ENCODE peak calls at places on chromosomes 13 and 19, in five cellular contexts. X is AG08395, Z is Kasumi-1, I is fibroblast of pulmonary artery, P is GM04504. E is an unnamed sample.

GRCh38 chr13:25181597-25181996 is 9.5 kb upstream of the AMER2 start:
- DNase-seq in X (no peak), Z (no peak), I (no peak), P (no peak), E (no peak)

GRCh38 chr13:46469064-46469463 is 82.0 kb upstream of the RUBCNL start:
- DNase-seq in X (peak), Z (no peak), I (peak), P (peak), E (peak)

GRCh38 chr19:41895745-41896580 is 13.0 kb downstream of the ARHGEF1 start:
- DNase-seq in X (no peak), Z (peak), I (no peak), P (no peak), E (no peak)

GRCh38 chr13:90884066-90884465 is 463.4 kb upstream of the MIR17HG start:
- DNase-seq in X (no peak), Z (no peak), I (no peak), P (no peak), E (no peak)

GRCh38 chr19:31135841-31136240 is 213.4 kb downstream of the TSHZ3 start:
- DNase-seq in X (peak), Z (no peak), I (no peak), P (no peak), E (no peak)

GRCh38 chr13:31310356-31310755 is 110.6 kb downstream of the B3GLCT start:
- DNase-seq in X (no peak), Z (no peak), I (no peak), P (no peak), E (no peak)

GRCh38 chr19:9786819-9787218 is 18.3 kb upstream of the ZNF846 start:
- DNase-seq in X (no peak), Z (no peak), I (no peak), P (no peak), E (no peak)

GRCh38 chr19:48735031-48735615 is 5.3 kb downstream of the RASIP1 start:
- DNase-seq in X (no peak), Z (no peak), I (no peak), P (no peak), E (no peak)

GRCh38 chr19:44951179-44952159 is 3.7 kb upstream of the CLPTM1 start:
- DNase-seq in X (peak), Z (peak), I (peak), P (peak), E (peak)

GRCh38 chr19:29545866-29546582 is 20.2 kb downstream of the VSTM2B start:
- DNase-seq in X (no peak), Z (no peak), I (no peak), P (no peak), E (no peak)

GRCh38 chr13:75255653-75256052 is 226.3 kb downstream of the TBC1D4 start:
- DNase-seq in X (no peak), Z (no peak), I (no peak), P (no peak), E (no peak)

GRCh38 chr13:111565400-111565799 is 245.0 kb downstream of the TEX29 start:
- DNase-seq in X (no peak), Z (no peak), I (no peak), P (no peak), E (no peak)

GRCh38 chr13:34155931-34156607 is 338.1 kb downstream of the RFC3 start:
- DNase-seq in X (peak), Z (no peak), I (peak), P (peak), E (no peak)

GRCh38 chr19:29528946-29529645 is 3.3 kb downstream of the VSTM2B start:
- DNase-seq in X (no peak), Z (no peak), I (no peak), P (no peak), E (no peak)

GRCh38 chr13:39567569-39567968 is 35.4 kb downstream of the LHFPL6 start:
- DNase-seq in X (no peak), Z (no peak), I (no peak), P (no peak), E (peak)

GRCh38 chr13:34816118-34816517 is 126.0 kb upstream of the NBEA start:
- DNase-seq in X (no peak), Z (no peak), I (no peak), P (no peak), E (no peak)

GRCh38 chr13:75902166-75903104 is 266.3 kb downstream of the LMO7 start:
- DNase-seq in X (no peak), Z (no peak), I (no peak), P (no peak), E (no peak)

GRCh38 chr13:98345103-98345899 is 168.2 kb upstream of the RNF113B start:
- DNase-seq in X (no peak), Z (no peak), I (no peak), P (no peak), E (no peak)

GRCh38 chr19:9913237-9914000 is 22.9 kb downstream of the OLFM2 start:
- DNase-seq in X (peak), Z (no peak), I (no peak), P (no peak), E (no peak)

GRCh38 chr13:21344662-21345176 is 114.4 kb downstream of the ZDHHC20 start:
- DNase-seq in X (no peak), Z (peak), I (no peak), P (no peak), E (no peak)

GRCh38 chr19:17555929-17556813 is 722 bp downstream of the COLGALT1 start:
- DNase-seq in X (peak), Z (peak), I (peak), P (no peak), E (peak)

GRCh38 chr19:16113727-16114126 is 2.0 kb downstream of the RAB8A start:
- DNase-seq in X (no peak), Z (peak), I (no peak), P (no peak), E (peak)

GRCh38 chr19:44810555-44811447 is 1.9 kb downstream of the BCAM start:
- DNase-seq in X (no peak), Z (no peak), I (no peak), P (no peak), E (no peak)